ENCODE peak calls at places on chromosomes 13 and 19, in seven cellular contexts. D, X, Z, G, W, K and T are unnamed samples.

GRCh38 chr19:55246462-55247451 is 12.1 kb downstream of the PPP6R1 start:
- ATAC-seq in K (no peak), W (no peak), D (no peak), Z (no peak), G (no peak), X (peak), T (no peak)

GRCh38 chr19:56821675-56822074 is 18.9 kb downstream of the PEG3 start:
- ATAC-seq in D (no peak), K (no peak), Z (no peak), X (no peak), W (no peak), G (no peak), T (no peak)

GRCh38 chr13:66950666-66951065 is 279.5 kb downstream of the PCDH9 start:
- ATAC-seq in D (no peak), K (no peak), G (no peak), Z (no peak), W (no peak), X (no peak), T (no peak)

GRCh38 chr19:5448374-5448773 is 6.8 kb upstream of the ZNRF4 start:
- ATAC-seq in X (no peak), G (no peak), D (no peak), Z (no peak), K (no peak), W (peak), T (no peak)

GRCh38 chr19:38684078-38684861 is 36.8 kb downstream of the ACTN4 start:
- ATAC-seq in K (peak), G (no peak), W (peak), Z (peak), D (peak), X (peak), T (peak)

GRCh38 chr19:18333680-18334079 is 6.7 kb upstream of the PGPEP1 start:
- ATAC-seq in X (no peak), G (no peak), W (no peak), D (no peak), Z (no peak), K (no peak), T (no peak)

GRCh38 chr19:32098953-32099352 is 246.5 kb upstream of the ZNF507 start:
- ATAC-seq in K (no peak), G (no peak), D (no peak), Z (no peak), W (no peak), X (no peak), T (no peak)

GRCh38 chr13:114151565-114152284 is 19.3 kb upstream of the RASA3 start:
- ATAC-seq in Z (peak), K (peak), D (peak), G (no peak), X (peak), W (peak), T (no peak)

GRCh38 chr13:65584126-65584525 is 1646.0 kb downstream of the PCDH9 start:
- ATAC-seq in X (no peak), Z (no peak), G (no peak), D (no peak), W (no peak), K (no peak), T (no peak)

GRCh38 chr13:36131931-36132297 is 732 bp upstream of the DCLK1 start:
- ATAC-seq in K (no peak), X (no peak), Z (peak), G (no peak), W (no peak), D (no peak), T (no peak)

GRCh38 chr13:108533842-108534241 is 95.6 kb upstream of the MYO16 start:
- ATAC-seq in G (no peak), W (no peak), Z (peak), X (no peak), D (no peak), K (no peak), T (no peak)

GRCh38 chr19:7159105-7159933 is 89.8 kb downstream of the ZNF557 start:
- ATAC-seq in K (no peak), X (no peak), G (no peak), Z (peak), W (peak), D (no peak), T (no peak)

GRCh38 chr13:49869514-49869913 is 66.6 kb downstream of the SPRYD7 start:
- ATAC-seq in W (no peak), X (no peak), K (no peak), G (no peak), D (no peak), Z (peak), T (no peak)